ENCODE peak calls at places on chromosomes 12 and 14, in ten cellular contexts. K, B, R, U, C, X, D, M, Z and V are unnamed samples.

GRCh38 chr12:70843363-70843762 is 77.2 kb downstream of the PTPRR start:
- DNase-seq in K (no peak), B (no peak), R (no peak), U (no peak), C (no peak), X (no peak), D (no peak), M (no peak), Z (no peak), V (no peak)

GRCh38 chr12:2190085-2190484 is 137.3 kb downstream of the CACNA1C start:
- DNase-seq in K (no peak), B (no peak), R (no peak), U (no peak), C (no peak), X (no peak), D (no peak), M (no peak), Z (no peak), V (no peak)

GRCh38 chr12:106304001-106304421 is 1.5 kb downstream of the TCP11L2 start:
- DNase-seq in K (no peak), B (peak), R (no peak), U (no peak), C (no peak), X (no peak), D (no peak), M (no peak), Z (no peak), V (peak)

GRCh38 chr12:64713372-64713771 is 45.8 kb downstream of the GNS start:
- DNase-seq in K (no peak), B (no peak), R (no peak), U (no peak), C (no peak), X (no peak), D (no peak), M (no peak), Z (no peak), V (no peak)

GRCh38 chr14:63777024-63777423 is 49.2 kb upstream of the SGPP1 start:
- DNase-seq in K (peak), B (peak), R (peak), U (peak), C (no peak), X (no peak), D (peak), M (peak), Z (peak), V (no peak)

GRCh38 chr12:116426391-116427136 is 132.6 kb upstream of the MAP1LC3B2 start:
- DNase-seq in K (peak), B (peak), R (peak), U (peak), C (no peak), X (no peak), D (peak), M (peak), Z (peak), V (no peak)

GRCh38 chr12:48128800-48129199 is 9.6 kb downstream of the PFKM start:
- DNase-seq in K (no peak), B (no peak), R (no peak), U (no peak), C (no peak), X (no peak), D (no peak), M (peak), Z (no peak), V (no peak)

GRCh38 chr12:51721281-51721940 is 127.1 kb downstream of the FIGNL2 start:
- DNase-seq in K (no peak), B (no peak), R (peak), U (no peak), C (peak), X (peak), D (no peak), M (peak), Z (no peak), V (peak)

GRCh38 chr12:21939435-21939834 is 1.8 kb downstream of the ABCC9 start:
- DNase-seq in K (no peak), B (peak), R (no peak), U (no peak), C (no peak), X (no peak), D (no peak), M (no peak), Z (no peak), V (no peak)

GRCh38 chr14:102949062-102949800 is 26.8 kb downstream of the AMN start:
- DNase-seq in K (no peak), B (peak), R (no peak), U (no peak), C (peak), X (no peak), D (no peak), M (peak), Z (peak), V (peak)

GRCh38 chr14:77612011-77612620 is 4.3 kb downstream of the SPTLC2 start:
- DNase-seq in K (peak), B (peak), R (peak), U (no peak), C (no peak), X (no peak), D (no peak), M (peak), Z (peak), V (no peak)

GRCh38 chr14:101359221-101360044 is 201.9 kb upstream of the DIO3 start:
- DNase-seq in K (no peak), B (peak), R (no peak), U (no peak), C (no peak), X (no peak), D (no peak), M (peak), Z (peak), V (no peak)

GRCh38 chr12:109069307-109070231 is 17.2 kb downstream of the USP30 start:
- DNase-seq in K (no peak), B (no peak), R (no peak), U (no peak), C (no peak), X (no peak), D (no peak), M (no peak), Z (no peak), V (no peak)